ENCODE peak calls at places on chromosomes 5 and 9, in eight cellular contexts. One of them, this sample, is unnamed.

GRCh38 chr9:686381-686813 is 155.1 kb upstream of the DMRT1 start:
- DNase-seq in spleen: no peak
- DNase-seq in breast epithelium: no peak
- DNase-seq in transverse colon: no peak
- DNase-seq in GM23338: no peak
- DNase-seq in suprapubic skin: peak; percentile 85
- DNase-seq in SK-N-MC: no peak
- DNase-seq in HCT116: no peak
- DNase-seq in this sample: no peak

GRCh38 chr9:61673247-61673646 is 483.4 kb downstream of the SPATA31A7 start:
- DNase-seq in GM23338: no peak
- DNase-seq in breast epithelium: no peak
- DNase-seq in suprapubic skin: peak; percentile 45
- DNase-seq in SK-N-MC: no peak
- DNase-seq in spleen: peak; percentile 63
- DNase-seq in HCT116: no peak
- DNase-seq in transverse colon: no peak
- DNase-seq in this sample: no peak

GRCh38 chr5:17477553-17478265 is 20.3 kb upstream of the TAF11L2 start:
- DNase-seq in transverse colon: no peak
- DNase-seq in GM23338: no peak
- DNase-seq in spleen: no peak
- DNase-seq in suprapubic skin: no peak
- DNase-seq in HCT116: no peak
- DNase-seq in breast epithelium: no peak
- DNase-seq in SK-N-MC: no peak
- DNase-seq in this sample: no peak

GRCh38 chr9:15104826-15105420 is 194.7 kb upstream of the FREM1 start:
- DNase-seq in suprapubic skin: no peak
- DNase-seq in HCT116: peak; percentile 16
- DNase-seq in breast epithelium: no peak
- DNase-seq in GM23338: peak; percentile 75
- DNase-seq in transverse colon: no peak
- DNase-seq in SK-N-MC: no peak
- DNase-seq in spleen: no peak
- DNase-seq in this sample: no peak

GRCh38 chr5:135429326-135429725 is 17.8 kb downstream of the DCANP1 start:
- DNase-seq in spleen: no peak
- DNase-seq in GM23338: no peak
- DNase-seq in suprapubic skin: no peak
- DNase-seq in SK-N-MC: no peak
- DNase-seq in transverse colon: no peak
- DNase-seq in breast epithelium: no peak
- DNase-seq in HCT116: no peak
- DNase-seq in this sample: no peak

GRCh38 chr5:162248107-162248713 is 180.6 kb downstream of the GABRG2 start:
- DNase-seq in spleen: no peak
- DNase-seq in transverse colon: no peak
- DNase-seq in breast epithelium: no peak
- DNase-seq in HCT116: no peak
- DNase-seq in GM23338: peak; percentile 91
- DNase-seq in SK-N-MC: no peak
- DNase-seq in suprapubic skin: no peak
- DNase-seq in this sample: no peak

GRCh38 chr9:89477811-89478583 is 19.9 kb downstream of the SEMA4D start:
- DNase-seq in transverse colon: no peak
- DNase-seq in SK-N-MC: peak; percentile 56
- DNase-seq in suprapubic skin: no peak
- DNase-seq in HCT116: no peak
- DNase-seq in GM23338: no peak
- DNase-seq in breast epithelium: no peak
- DNase-seq in spleen: no peak
- DNase-seq in this sample: no peak

GRCh38 chr5:149134778-149135169 is 6.5 kb upstream of the ABLIM3 start:
- DNase-seq in spleen: no peak
- DNase-seq in suprapubic skin: no peak
- DNase-seq in SK-N-MC: no peak
- DNase-seq in transverse colon: no peak
- DNase-seq in HCT116: no peak
- DNase-seq in breast epithelium: no peak
- DNase-seq in GM23338: no peak
- DNase-seq in this sample: no peak

GRCh38 chr5:156920042-156920860 is 42.8 kb downstream of the TIMD4 start:
- DNase-seq in suprapubic skin: no peak
- DNase-seq in SK-N-MC: no peak
- DNase-seq in HCT116: no peak
- DNase-seq in GM23338: no peak
- DNase-seq in breast epithelium: no peak
- DNase-seq in spleen: no peak
- DNase-seq in transverse colon: peak; percentile 19
- DNase-seq in this sample: no peak

GRCh38 chr5:56003633-56004032 is 8.9 kb upstream of the IL6ST start:
- DNase-seq in HCT116: no peak
- DNase-seq in breast epithelium: no peak
- DNase-seq in suprapubic skin: no peak
- DNase-seq in transverse colon: no peak
- DNase-seq in spleen: no peak
- DNase-seq in SK-N-MC: no peak
- DNase-seq in GM23338: no peak
- DNase-seq in this sample: no peak
- TF ChIP-seq POLR2AphosphoS5 in HCT116: no peak
- TF ChIP-seq POLR2AphosphoS5 in breast epithelium: no peak
- TF ChIP-seq POLR2AphosphoS5 in suprapubic skin: no peak
- TF ChIP-seq POLR2AphosphoS5 in transverse colon: no peak
- TF ChIP-seq POLR2AphosphoS5 in spleen: no peak
- TF ChIP-seq POLR2AphosphoS5 in SK-N-MC: no peak
- TF ChIP-seq POLR2AphosphoS5 in GM23338: no peak
- TF ChIP-seq POLR2AphosphoS5 in this sample: no peak

DNA sequence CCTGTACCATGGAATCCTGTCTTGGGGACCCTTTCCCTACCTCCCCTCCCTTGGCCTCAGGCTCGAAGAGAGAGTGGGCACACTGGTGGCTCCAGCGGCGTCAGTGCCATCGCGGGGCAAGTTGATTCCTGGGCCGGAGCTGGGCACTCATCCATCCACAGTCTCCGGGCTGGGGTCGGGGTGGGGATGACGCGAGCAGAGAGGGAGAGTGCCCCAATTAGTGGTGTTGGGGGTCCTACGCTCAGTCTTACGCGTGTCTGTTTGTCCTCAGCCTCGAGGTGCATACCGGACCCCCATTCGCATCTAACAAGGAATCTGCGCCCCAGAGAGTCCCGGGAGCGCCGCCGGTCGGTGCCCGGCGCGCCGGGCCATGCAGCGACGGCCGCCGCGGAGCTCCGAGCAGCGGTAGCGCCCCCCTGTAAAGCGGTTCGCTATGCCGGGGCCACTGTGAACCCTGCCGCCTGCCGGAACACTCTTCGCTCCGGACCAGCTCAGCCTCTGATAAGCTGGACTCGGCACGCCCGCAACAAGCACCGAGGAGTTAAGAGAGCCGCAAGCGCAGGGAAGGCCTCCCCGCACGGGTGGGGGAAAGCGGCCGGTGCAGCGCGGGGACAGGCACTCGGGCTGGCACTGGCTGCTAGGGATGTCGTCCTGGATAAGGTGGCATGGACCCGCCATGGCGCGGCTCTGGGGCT is 724 bp downstream of the NTRK2 start:
- DNase-seq in suprapubic skin: peak; percentile 69
- DNase-seq in GM23338: peak; percentile 75
- DNase-seq in SK-N-MC: no peak
- DNase-seq in transverse colon: no peak
- DNase-seq in breast epithelium: no peak
- DNase-seq in spleen: peak; percentile 72
- DNase-seq in HCT116: no peak
- DNase-seq in this sample: peak; percentile 80
- H3K4me3 ChIP-seq in suprapubic skin: peak overlapping the region; percentile 72
- H3K4me3 ChIP-seq in GM23338: peak overlapping the region; percentile 75
- H3K4me3 ChIP-seq in SK-N-MC: no peak overlapping the region
- H3K4me3 ChIP-seq in transverse colon: peak overlapping the region; percentile 0
- H3K4me3 ChIP-seq in breast epithelium: peak overlapping the region; percentile 69
- H3K4me3 ChIP-seq in spleen: peak overlapping the region; percentile 35
- H3K4me3 ChIP-seq in HCT116: no peak overlapping the region
- H3K4me3 ChIP-seq in this sample: peak overlapping the region; percentile 35

GRCh38 chr5:172559004-172559932 is 81.8 kb upstream of the NEURL1B start:
- DNase-seq in HCT116: peak; percentile 6
- DNase-seq in breast epithelium: no peak
- DNase-seq in SK-N-MC: no peak
- DNase-seq in suprapubic skin: no peak
- DNase-seq in spleen: peak; percentile 49
- DNase-seq in GM23338: no peak
- DNase-seq in transverse colon: peak; percentile 59
- DNase-seq in this sample: no peak
- TF ChIP-seq POLR2AphosphoS5 in HCT116: no peak
- TF ChIP-seq POLR2AphosphoS5 in breast epithelium: no peak
- TF ChIP-seq POLR2AphosphoS5 in SK-N-MC: no peak
- TF ChIP-seq POLR2AphosphoS5 in suprapubic skin: no peak
- TF ChIP-seq POLR2AphosphoS5 in spleen: no peak
- TF ChIP-seq POLR2AphosphoS5 in GM23338: no peak
- TF ChIP-seq POLR2AphosphoS5 in transverse colon: peak; percentile 52
- TF ChIP-seq POLR2AphosphoS5 in this sample: no peak

DNA sequence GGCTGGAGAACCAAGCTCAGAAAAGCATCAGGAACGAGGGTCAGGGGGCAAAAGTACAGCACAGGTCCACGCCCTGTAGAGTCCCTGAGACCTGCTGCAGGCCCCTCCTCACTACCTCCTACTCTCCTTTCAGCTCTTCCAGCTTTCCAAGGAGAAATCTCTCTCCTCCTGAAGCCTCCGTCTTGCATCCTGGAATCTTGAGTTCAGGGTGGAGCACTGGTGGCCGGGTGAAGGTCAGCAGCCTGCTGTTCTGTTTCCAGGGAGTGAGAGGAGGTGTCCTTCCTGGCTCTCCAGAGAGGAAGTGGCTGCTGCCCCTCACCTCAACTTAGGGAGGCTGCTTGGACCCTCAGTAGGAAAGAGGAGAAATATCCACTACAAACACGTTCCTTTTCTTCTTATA is 342.3 kb downstream of the ZSWIM6 start:
- DNase-seq in SK-N-MC: no peak
- DNase-seq in HCT116: no peak
- DNase-seq in spleen: no peak
- DNase-seq in breast epithelium: no peak
- DNase-seq in GM23338: no peak
- DNase-seq in suprapubic skin: no peak
- DNase-seq in transverse colon: peak; percentile 48
- DNase-seq in this sample: no peak
- H3K4me3 ChIP-seq in SK-N-MC: no peak overlapping the region
- H3K4me3 ChIP-seq in HCT116: no peak overlapping the region
- H3K4me3 ChIP-seq in spleen: no peak overlapping the region
- H3K4me3 ChIP-seq in breast epithelium: no peak overlapping the region
- H3K4me3 ChIP-seq in GM23338: no peak overlapping the region
- H3K4me3 ChIP-seq in suprapubic skin: no peak overlapping the region
- H3K4me3 ChIP-seq in transverse colon: no peak overlapping the region
- H3K4me3 ChIP-seq in this sample: no peak overlapping the region

This sample was measured in upper lobe of left lung.